ENCODE peak calls at places on chromosomes 3 and 15, in seven cellular contexts. S, O, N, R, T, E and C are unnamed samples.
A peak's percentile ranks its signal among the peaks of the same experiment; 100 is the strongest.

GRCh38 chr3:158471639-158472294 is 99.2 kb upstream of the MLF1 start:
- DNase-seq in S (peak; percentile 96), O (no peak), N (no peak), R (no peak), T (no peak), E (no peak), C (peak; percentile 85)

GRCh38 chr15:99371180-99372103 is 120.2 kb downstream of the LRRC28 start:
- DNase-seq in S (peak; percentile 67), O (no peak), N (no peak), R (no peak), T (no peak), E (no peak), C (no peak)

GRCh38 chr3:139414608-139415224 is 25.3 kb upstream of the COPB2 start:
- DNase-seq in S (no peak), O (no peak), N (no peak), R (no peak), T (no peak), E (no peak), C (no peak)

GRCh38 chr3:179882322-179882721 is 154.4 kb downstream of the PEX5L start:
- DNase-seq in S (no peak), O (no peak), N (no peak), R (no peak), T (no peak), E (no peak), C (peak; percentile 48)

GRCh38 chr15:62752687-62753517 is 289.6 kb upstream of the TPM1 start:
- DNase-seq in S (peak; percentile 45), O (no peak), N (no peak), R (no peak), T (no peak), E (no peak), C (no peak)

GRCh38 chr15:80208758-80209734 is 43.0 kb downstream of the CTXND1 start:
- DNase-seq in S (no peak), O (no peak), N (no peak), R (no peak), T (no peak), E (no peak), C (no peak)

GRCh38 chr3:120203016-120203415 is 82.0 kb downstream of the GPR156 start:
- DNase-seq in S (peak; percentile 92), O (no peak), N (no peak), R (no peak), T (no peak), E (peak; percentile 32), C (peak; percentile 82)

GRCh38 chr15:45801543-45801942 is 166.7 kb downstream of the SQOR start:
- DNase-seq in S (no peak), O (no peak), N (no peak), R (no peak), T (no peak), E (no peak), C (no peak)

GRCh38 chr3:46925585-46925934 is 48.0 kb downstream of the PTH1R start:
- DNase-seq in S (no peak), O (no peak), N (no peak), R (no peak), T (no peak), E (no peak), C (no peak)

GRCh38 chr3:14352002-14352627 is 50.3 kb upstream of the SLC6A6 start:
- DNase-seq in S (no peak), O (no peak), N (no peak), R (no peak), T (no peak), E (no peak), C (peak; percentile 25)

GRCh38 chr3:76990606-76991005 is 49.3 kb upstream of the ROBO2 start:
- DNase-seq in S (no peak), O (no peak), N (no peak), R (no peak), T (no peak), E (no peak), C (no peak)

GRCh38 chr3:19539488-19540395 is 391.4 kb downstream of the KCNH8 start:
- DNase-seq in S (no peak), O (no peak), N (no peak), R (no peak), T (no peak), E (no peak), C (no peak)

GRCh38 chr3:126528800-126529541 is 5.0 kb downstream of the CHST13 start:
- DNase-seq in S (peak; percentile 42), O (no peak), N (no peak), R (no peak), T (no peak), E (no peak), C (no peak)